ENCODE peak calls at places on chromosomes 2 and 18, in ten cellular contexts. A is neuronal stem cell; X is transverse colon; N is aorta; U is upper lobe of left lung; Q is effector memory CD4-positive, alpha-beta T cell; J is uterus; C is kidney; R is BJ; L is IMR-90. H is an unnamed sample.

GRCh38 chr18:63207154-63207790 is 112.3 kb downstream of the BCL2 start:
- DNase-seq in X (peak), R (no peak), Q (no peak), A (no peak), U (peak), N (no peak), C (no peak), L (no peak), J (no peak), H (no peak)

GRCh38 chr2:230661072-230661957 is 51.3 kb upstream of the CAB39 start:
- DNase-seq in L (no peak), J (no peak), C (no peak), Q (no peak), N (no peak), R (no peak), X (no peak), A (no peak), U (no peak), H (no peak)

GRCh38 chr2:4962419-4962818 is 729.8 kb upstream of the SOX11 start:
- DNase-seq in J (no peak), L (no peak), Q (no peak), U (no peak), N (no peak), C (no peak), X (no peak), A (no peak), R (no peak), H (no peak)

GRCh38 chr2:127857494-127857818 is 499 bp downstream of the POLR2D start:
- DNase-seq in N (no peak), U (no peak), C (no peak), X (no peak), R (no peak), L (no peak), J (no peak), Q (no peak), A (no peak), H (peak)

GRCh38 chr2:183195998-183196409 is 71.8 kb downstream of the NUP35 start:
- DNase-seq in A (no peak), Q (no peak), U (no peak), J (no peak), N (no peak), X (no peak), R (no peak), L (no peak), C (no peak), H (no peak)

GRCh38 chr2:175366814-175367213 is 185.3 kb upstream of the ATP5MC3 start:
- DNase-seq in U (no peak), A (peak), N (no peak), J (no peak), Q (no peak), X (peak), R (no peak), L (peak), C (no peak), H (peak)

GRCh38 chr18:8835556-8835955 is 130.2 kb downstream of the MTCL1 start:
- DNase-seq in J (no peak), X (no peak), U (no peak), L (peak), C (no peak), A (no peak), Q (no peak), N (no peak), R (peak), H (no peak)

GRCh38 chr2:126889501-126890135 is 9.1 kb upstream of the TEX51 start:
- DNase-seq in N (no peak), R (no peak), U (no peak), X (no peak), C (peak), A (no peak), L (no peak), Q (no peak), J (no peak), H (no peak)

GRCh38 chr18:31943895-31944816 is 1.2 kb upstream of the TRAPPC8 start:
- DNase-seq in R (no peak), Q (no peak), C (no peak), A (no peak), N (no peak), U (no peak), X (no peak), L (no peak), J (no peak), H (no peak)

GRCh38 chr2:182980115-182980514 is 58.1 kb downstream of the NCKAP1 start:
- DNase-seq in N (no peak), L (peak), J (no peak), U (no peak), X (no peak), R (no peak), A (peak), C (no peak), Q (no peak), H (no peak)

GRCh38 chr2:2621855-2622254 is 290.8 kb upstream of the MYT1L start:
- DNase-seq in C (no peak), N (no peak), R (no peak), Q (no peak), J (no peak), L (no peak), X (no peak), A (no peak), U (no peak), H (no peak)

GRCh38 chr2:223114170-223114569 is 62.2 kb downstream of the KCNE4 start:
- DNase-seq in Q (no peak), N (no peak), J (no peak), U (no peak), A (no peak), L (no peak), C (no peak), R (no peak), X (no peak), H (no peak)

GRCh38 chr2:200259577-200259957 is 46.9 kb upstream of the SPATS2L start:
- DNase-seq in J (no peak), C (no peak), X (no peak), U (no peak), N (no peak), A (no peak), L (no peak), Q (no peak), R (no peak), H (no peak)

GRCh38 chr2:158686166-158686792 is 108.8 kb upstream of the DAPL1 start:
- DNase-seq in N (no peak), C (no peak), Q (no peak), X (no peak), U (no peak), J (no peak), L (peak), A (no peak), R (no peak), H (peak)

GRCh38 chr18:55419132-55419938 is 168.7 kb downstream of the TCF4 start:
- DNase-seq in J (no peak), N (no peak), L (peak), X (no peak), U (no peak), C (no peak), R (no peak), A (no peak), Q (no peak), H (no peak)

GRCh38 chr2:2831656-2832055 is 500.6 kb upstream of the MYT1L start:
- DNase-seq in C (no peak), N (peak), Q (no peak), R (no peak), U (no peak), L (no peak), X (no peak), A (peak), J (no peak), H (no peak)

DNA sequence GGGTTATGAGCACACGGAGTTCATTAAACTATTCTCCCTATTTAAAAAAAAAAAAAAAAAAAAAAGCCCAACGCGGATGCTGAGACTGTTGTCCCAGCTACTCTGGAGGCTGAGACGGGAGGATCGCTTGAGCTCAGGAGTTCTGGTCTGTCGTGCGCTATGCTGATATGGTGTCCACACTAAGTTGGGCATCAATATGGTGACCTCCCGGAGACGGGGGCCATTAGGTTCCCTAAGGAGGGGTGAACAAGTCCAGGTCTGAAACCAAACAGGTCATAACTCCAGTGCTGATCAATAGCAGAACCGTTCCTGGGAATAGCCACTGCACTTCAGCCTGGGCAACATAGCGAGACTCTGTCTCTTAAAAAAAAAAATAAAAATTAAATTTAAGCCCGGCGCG is 12.9 kb upstream of the ANKRD53 start:
- DNase-seq in Q (no peak), R (no peak), U (no peak), N (peak), J (peak), C (no peak), X (no peak), L (no peak), A (no peak), H (peak)
- H3K4me3 ChIP-seq in Q (peak), R (no peak), U (no peak), N (peak), J (peak), C (no peak), X (peak), L (no peak), A (no peak), H (peak)

DNA sequence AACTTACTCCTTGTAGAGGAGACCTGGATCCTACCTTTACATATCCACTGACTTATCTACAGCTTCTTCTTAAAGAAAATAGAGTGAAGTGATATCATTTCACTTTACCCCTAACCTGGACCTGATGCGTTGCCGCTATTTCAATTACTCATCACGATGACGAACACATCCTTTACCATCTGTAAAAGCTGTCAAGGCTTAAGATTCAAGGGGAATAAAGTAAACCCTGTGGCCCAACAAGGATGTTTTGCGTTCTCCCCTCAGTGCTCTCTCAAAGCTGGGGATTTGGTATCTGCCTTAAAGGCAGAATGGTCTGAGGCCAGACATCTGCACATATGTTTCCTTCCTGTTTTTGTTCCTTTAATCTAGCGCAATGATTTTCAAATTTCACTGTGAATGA is 100.1 kb upstream of the KLF7 start:
- DNase-seq in L (no peak), X (no peak), U (no peak), N (no peak), A (no peak), C (no peak), J (no peak), R (no peak), Q (no peak), H (no peak)
- H3K4me3 ChIP-seq in L (no peak), X (no peak), U (no peak), N (no peak), A (no peak), C (no peak), J (no peak), R (no peak), Q (no peak), H (no peak)

GRCh38 chr2:190359896-190360376 is 16.5 kb downstream of the INPP1 start:
- DNase-seq in U (no peak), A (no peak), R (no peak), N (no peak), J (peak), X (peak), Q (no peak), L (peak), C (peak), H (peak)

GRCh38 chr2:190360965-190361364 is 17.6 kb downstream of the INPP1 start:
- DNase-seq in J (no peak), X (no peak), L (no peak), Q (no peak), N (no peak), C (no peak), U (no peak), R (no peak), A (no peak), H (no peak)

GRCh38 chr2:190361572-190361971 is 18.2 kb downstream of the INPP1 start:
- DNase-seq in N (no peak), U (no peak), A (no peak), L (no peak), X (no peak), Q (no peak), J (no peak), R (no peak), C (no peak), H (no peak)

GRCh38 chr2:190362894-190363293 is 19.5 kb downstream of the INPP1 start:
- DNase-seq in A (no peak), J (no peak), C (no peak), N (no peak), U (no peak), X (no peak), L (no peak), Q (no peak), R (no peak), H (no peak)

DNA sequence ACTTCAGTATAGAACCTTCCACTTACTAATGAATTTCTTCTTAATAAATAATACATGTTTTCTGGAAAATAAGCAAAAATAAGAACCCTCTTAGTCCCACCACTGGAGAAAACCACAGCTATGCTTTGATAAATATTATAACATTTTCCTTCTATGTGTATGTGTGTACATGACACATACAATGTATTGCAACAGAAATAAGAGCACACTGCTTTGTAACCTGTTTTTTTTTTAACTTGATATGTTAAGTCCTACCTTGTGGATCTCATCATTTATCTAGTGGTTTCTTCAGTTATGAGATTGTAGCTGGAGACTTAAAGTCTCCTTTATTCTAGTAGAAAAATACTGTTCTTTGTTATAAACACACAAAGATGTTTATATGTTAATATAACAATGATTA is 17.2 kb downstream of the INPP1 start:
- DNase-seq in R (no peak), L (peak), A (no peak), Q (no peak), N (no peak), J (no peak), U (no peak), C (no peak), X (no peak), H (no peak)
- H3K4me3 ChIP-seq in R (no peak), L (no peak), A (no peak), Q (peak), N (no peak), J (no peak), U (no peak), C (no peak), X (no peak), H (no peak)

DNA sequence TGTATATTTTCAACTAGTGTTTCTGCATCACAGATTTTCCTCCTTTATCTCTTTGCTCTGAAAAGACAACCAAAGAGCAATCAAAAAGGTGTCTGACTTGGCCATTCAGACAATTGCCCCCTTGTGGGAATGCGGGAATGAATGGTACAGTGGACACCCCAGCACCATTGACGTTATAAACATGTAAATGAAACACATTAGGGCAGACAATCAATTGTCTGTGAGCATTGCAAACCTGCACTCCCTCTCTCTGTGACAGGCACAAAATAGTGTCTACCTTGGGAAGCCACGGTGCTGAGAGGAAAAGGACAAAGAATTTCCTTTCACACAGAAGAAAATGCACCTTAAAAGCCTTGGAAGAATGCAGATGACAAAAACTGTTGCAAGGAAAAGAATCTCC is 8.0 kb downstream of the ZEB2 start:
- DNase-seq in A (no peak), U (no peak), J (no peak), N (no peak), Q (no peak), C (no peak), X (no peak), R (no peak), L (no peak), H (no peak)
- H3K4me3 ChIP-seq in A (no peak), U (no peak), J (no peak), N (peak), Q (no peak), C (peak), X (peak), R (no peak), L (no peak), H (no peak)

GRCh38 chr2:67260348-67261277 is 136.5 kb upstream of the ETAA1 start:
- DNase-seq in A (no peak), Q (no peak), C (peak), N (peak), R (peak), U (no peak), X (peak), J (peak), L (peak), H (peak)
- H3K4me3 ChIP-seq in A (no peak), Q (no peak), C (no peak), N (peak), R (peak), U (peak), X (no peak), J (no peak), L (peak), H (no peak)

DNA sequence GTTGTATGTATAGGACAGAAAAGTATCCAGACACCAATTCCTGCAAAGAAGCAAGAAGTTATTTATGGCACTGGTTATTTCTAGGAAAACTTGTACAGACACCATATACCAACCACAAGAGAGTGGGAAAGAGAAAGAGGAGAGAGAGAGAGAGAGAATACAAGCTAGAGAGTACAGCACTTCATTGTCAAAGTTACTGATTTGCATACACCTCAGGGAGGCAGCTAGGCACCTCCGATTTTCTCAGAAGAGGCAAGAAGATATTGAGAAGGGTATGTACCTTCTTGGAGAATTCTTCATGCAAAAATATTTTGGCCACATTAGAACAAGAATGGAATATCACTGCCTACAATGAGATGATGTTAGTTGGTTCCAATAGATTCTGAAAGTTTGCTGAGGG is 333.9 kb upstream of the PIK3C3 start:
- DNase-seq in J (no peak), X (no peak), A (no peak), N (no peak), R (no peak), L (no peak), C (no peak), Q (no peak), U (no peak), H (no peak)
- H3K4me3 ChIP-seq in J (no peak), X (no peak), A (no peak), N (no peak), R (no peak), L (no peak), C (no peak), Q (no peak), U (no peak), H (no peak)

DNA sequence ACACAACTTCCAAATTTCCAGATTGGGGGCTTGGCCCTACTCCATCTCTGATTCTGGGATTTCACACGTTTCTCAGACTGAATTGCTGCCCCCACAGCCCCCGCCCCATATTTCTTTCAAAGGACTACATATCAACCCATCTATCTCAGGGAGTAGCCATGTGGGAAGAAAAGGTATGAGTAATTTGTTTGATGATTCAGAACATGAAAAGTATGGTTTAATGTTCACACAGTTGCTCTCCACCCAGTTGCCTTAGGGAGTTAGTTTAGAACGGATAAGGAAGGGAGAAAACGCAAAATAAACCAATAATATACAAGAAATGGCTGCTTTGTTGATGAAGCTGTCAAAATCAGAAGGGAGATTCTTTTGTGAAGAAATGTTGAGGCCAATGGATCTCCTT is 145.1 kb downstream of the PIEZO2 start:
- DNase-seq in X (no peak), U (no peak), A (no peak), J (no peak), C (no peak), N (no peak), R (no peak), L (peak), Q (no peak), H (no peak)
- H3K4me3 ChIP-seq in X (no peak), U (no peak), A (no peak), J (no peak), C (no peak), N (no peak), R (no peak), L (no peak), Q (no peak), H (no peak)

GRCh38 chr2:28395334-28396061 is 2.8 kb downstream of the FOSL2 start:
- DNase-seq in C (peak), U (no peak), X (peak), L (peak), Q (no peak), N (peak), R (no peak), J (peak), A (no peak), H (peak)
- H3K4me3 ChIP-seq in C (peak), U (peak), X (peak), L (peak), Q (peak), N (peak), R (peak), J (peak), A (no peak), H (peak)

DNA sequence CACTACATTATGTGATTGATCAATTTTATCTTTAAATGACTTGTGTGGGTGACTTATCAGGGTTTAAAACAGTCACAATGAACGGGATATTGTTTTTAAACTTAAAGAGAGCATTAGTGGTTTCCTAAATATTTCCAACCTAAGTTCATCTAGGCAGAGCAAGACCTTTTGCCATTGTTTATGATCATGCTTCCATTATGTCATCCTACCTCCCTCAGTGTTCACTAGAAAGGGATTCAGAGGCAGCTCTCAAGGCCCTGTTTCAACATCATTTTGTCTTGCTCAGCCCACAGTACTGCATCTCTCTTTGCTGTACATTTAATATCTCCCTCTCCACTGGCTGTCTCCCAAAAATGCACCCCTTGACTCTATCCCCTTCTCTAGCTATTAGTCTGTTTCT is 21.5 kb upstream of the PELI1 start:
- DNase-seq in U (no peak), J (no peak), R (no peak), C (no peak), A (no peak), Q (no peak), L (peak), X (no peak), N (no peak), H (no peak)
- H3K4me3 ChIP-seq in U (no peak), J (no peak), R (no peak), C (no peak), A (no peak), Q (no peak), L (no peak), X (no peak), N (no peak), H (no peak)